ENCODE peak calls at places on chromosomes 7 and 10, in five cellular contexts. One of them, this sample, is unnamed.

GRCh38 chr7:115682507-115682906 is 348.1 kb downstream of the TFEC start:
- DNase-seq in stimulated activated CD4-positive, alpha-beta T cell treated with anti-CD3 and anti-CD28 coated beads, Interleukin-1b, Interleukin-23, amount 100 ng/mL, for 1 hour: no peak
- DNase-seq in ascending aorta: no peak
- DNase-seq in ovary: no peak
- DNase-seq in type B pancreatic cell: no peak
- DNase-seq in this sample: no peak

GRCh38 chr7:28979791-28980190 is 21.7 kb upstream of the TRIL start:
- DNase-seq in stimulated activated CD4-positive, alpha-beta T cell treated with anti-CD3 and anti-CD28 coated beads, Interleukin-1b, Interleukin-23, amount 100 ng/mL, for 1 hour: no peak
- DNase-seq in ascending aorta: no peak
- DNase-seq in ovary: no peak
- DNase-seq in type B pancreatic cell: no peak
- DNase-seq in this sample: no peak

GRCh38 chr10:36597921-36598320 is 527.5 kb upstream of the ANKRD30A start:
- DNase-seq in stimulated activated CD4-positive, alpha-beta T cell treated with anti-CD3 and anti-CD28 coated beads, Interleukin-1b, Interleukin-23, amount 100 ng/mL, for 1 hour: no peak
- DNase-seq in ascending aorta: no peak
- DNase-seq in ovary: no peak
- DNase-seq in type B pancreatic cell: no peak
- DNase-seq in this sample: no peak

GRCh38 chr10:47214520-47214919 is 85.5 kb upstream of the GDF10 start:
- DNase-seq in stimulated activated CD4-positive, alpha-beta T cell treated with anti-CD3 and anti-CD28 coated beads, Interleukin-1b, Interleukin-23, amount 100 ng/mL, for 1 hour: no peak
- DNase-seq in ascending aorta: no peak
- DNase-seq in ovary: no peak
- DNase-seq in type B pancreatic cell: no peak
- DNase-seq in this sample: no peak

GRCh38 chr10:77034795-77035194 is 602.8 kb downstream of the KCNMA1 start:
- DNase-seq in stimulated activated CD4-positive, alpha-beta T cell treated with anti-CD3 and anti-CD28 coated beads, Interleukin-1b, Interleukin-23, amount 100 ng/mL, for 1 hour: no peak
- DNase-seq in ascending aorta: no peak
- DNase-seq in ovary: no peak
- DNase-seq in type B pancreatic cell: no peak
- DNase-seq in this sample: no peak

GRCh38 chr7:23012797-23013714 is 874 bp downstream of the HYCC1 start:
- DNase-seq in stimulated activated CD4-positive, alpha-beta T cell treated with anti-CD3 and anti-CD28 coated beads, Interleukin-1b, Interleukin-23, amount 100 ng/mL, for 1 hour: no peak
- DNase-seq in ascending aorta: peak
- DNase-seq in ovary: peak
- DNase-seq in type B pancreatic cell: no peak
- DNase-seq in this sample: peak

GRCh38 chr10:31147220-31147608 is 115.5 kb upstream of the ZNF438 start:
- DNase-seq in stimulated activated CD4-positive, alpha-beta T cell treated with anti-CD3 and anti-CD28 coated beads, Interleukin-1b, Interleukin-23, amount 100 ng/mL, for 1 hour: no peak
- DNase-seq in ascending aorta: no peak
- DNase-seq in ovary: no peak
- DNase-seq in type B pancreatic cell: no peak
- DNase-seq in this sample: no peak

GRCh38 chr10:112775892-112776679 is 174.0 kb upstream of the TCF7L2 start:
- DNase-seq in stimulated activated CD4-positive, alpha-beta T cell treated with anti-CD3 and anti-CD28 coated beads, Interleukin-1b, Interleukin-23, amount 100 ng/mL, for 1 hour: no peak
- DNase-seq in ascending aorta: no peak
- DNase-seq in ovary: no peak
- DNase-seq in type B pancreatic cell: no peak
- DNase-seq in this sample: no peak

GRCh38 chr7:143318661-143319060 is 2.8 kb downstream of the CLCN1 start:
- DNase-seq in stimulated activated CD4-positive, alpha-beta T cell treated with anti-CD3 and anti-CD28 coated beads, Interleukin-1b, Interleukin-23, amount 100 ng/mL, for 1 hour: no peak
- DNase-seq in ascending aorta: no peak
- DNase-seq in ovary: no peak
- DNase-seq in type B pancreatic cell: no peak
- DNase-seq in this sample: no peak

GRCh38 chr10:44177610-44178009 is 207.3 kb downstream of the CXCL12 start:
- DNase-seq in stimulated activated CD4-positive, alpha-beta T cell treated with anti-CD3 and anti-CD28 coated beads, Interleukin-1b, Interleukin-23, amount 100 ng/mL, for 1 hour: no peak
- DNase-seq in ascending aorta: no peak
- DNase-seq in ovary: no peak
- DNase-seq in type B pancreatic cell: no peak
- DNase-seq in this sample: no peak

GRCh38 chr10:79125092-79125491 is 56.3 kb downstream of the ZMIZ1 start:
- DNase-seq in stimulated activated CD4-positive, alpha-beta T cell treated with anti-CD3 and anti-CD28 coated beads, Interleukin-1b, Interleukin-23, amount 100 ng/mL, for 1 hour: no peak
- DNase-seq in ascending aorta: no peak
- DNase-seq in ovary: no peak
- DNase-seq in type B pancreatic cell: no peak
- DNase-seq in this sample: no peak

GRCh38 chr10:75547391-75548298 is 116.2 kb downstream of the LRMDA start:
- DNase-seq in stimulated activated CD4-positive, alpha-beta T cell treated with anti-CD3 and anti-CD28 coated beads, Interleukin-1b, Interleukin-23, amount 100 ng/mL, for 1 hour: no peak
- DNase-seq in ascending aorta: no peak
- DNase-seq in ovary: no peak
- DNase-seq in type B pancreatic cell: no peak
- DNase-seq in this sample: no peak

GRCh38 chr10:110419265-110419664 is 78.4 kb upstream of the DUSP5 start:
- DNase-seq in stimulated activated CD4-positive, alpha-beta T cell treated with anti-CD3 and anti-CD28 coated beads, Interleukin-1b, Interleukin-23, amount 100 ng/mL, for 1 hour: no peak
- DNase-seq in ascending aorta: no peak
- DNase-seq in ovary: no peak
- DNase-seq in type B pancreatic cell: no peak
- DNase-seq in this sample: no peak

GRCh38 chr7:113635492-113635891 is 283.3 kb downstream of the PPP1R3A start:
- DNase-seq in stimulated activated CD4-positive, alpha-beta T cell treated with anti-CD3 and anti-CD28 coated beads, Interleukin-1b, Interleukin-23, amount 100 ng/mL, for 1 hour: no peak
- DNase-seq in ascending aorta: no peak
- DNase-seq in ovary: no peak
- DNase-seq in type B pancreatic cell: no peak
- DNase-seq in this sample: no peak

GRCh38 chr7:32587431-32587948 is 92.2 kb downstream of the AVL9 start:
- DNase-seq in stimulated activated CD4-positive, alpha-beta T cell treated with anti-CD3 and anti-CD28 coated beads, Interleukin-1b, Interleukin-23, amount 100 ng/mL, for 1 hour: no peak
- DNase-seq in ascending aorta: no peak
- DNase-seq in ovary: peak
- DNase-seq in type B pancreatic cell: no peak
- DNase-seq in this sample: peak

GRCh38 chr10:110481948-110482347 is 15.8 kb upstream of the DUSP5 start:
- DNase-seq in stimulated activated CD4-positive, alpha-beta T cell treated with anti-CD3 and anti-CD28 coated beads, Interleukin-1b, Interleukin-23, amount 100 ng/mL, for 1 hour: no peak
- DNase-seq in ascending aorta: no peak
- DNase-seq in ovary: no peak
- DNase-seq in type B pancreatic cell: no peak
- DNase-seq in this sample: no peak

GRCh38 chr10:110530131-110530831 is 32.6 kb downstream of the DUSP5 start:
- DNase-seq in stimulated activated CD4-positive, alpha-beta T cell treated with anti-CD3 and anti-CD28 coated beads, Interleukin-1b, Interleukin-23, amount 100 ng/mL, for 1 hour: no peak
- DNase-seq in ascending aorta: no peak
- DNase-seq in ovary: peak
- DNase-seq in type B pancreatic cell: peak
- DNase-seq in this sample: no peak

GRCh38 chr7:47669178-47669878 is 87.4 kb upstream of the TNS3 start:
- DNase-seq in stimulated activated CD4-positive, alpha-beta T cell treated with anti-CD3 and anti-CD28 coated beads, Interleukin-1b, Interleukin-23, amount 100 ng/mL, for 1 hour: no peak
- DNase-seq in ascending aorta: peak
- DNase-seq in ovary: peak
- DNase-seq in type B pancreatic cell: no peak
- DNase-seq in this sample: peak

GRCh38 chr10:4051011-4051407 is 266.0 kb upstream of the KLF6 start:
- DNase-seq in stimulated activated CD4-positive, alpha-beta T cell treated with anti-CD3 and anti-CD28 coated beads, Interleukin-1b, Interleukin-23, amount 100 ng/mL, for 1 hour: no peak
- DNase-seq in ascending aorta: peak
- DNase-seq in ovary: peak
- DNase-seq in type B pancreatic cell: no peak
- DNase-seq in this sample: peak

GRCh38 chr7:46432666-46433065 is 511.6 kb upstream of the IGFBP3 start:
- DNase-seq in stimulated activated CD4-positive, alpha-beta T cell treated with anti-CD3 and anti-CD28 coated beads, Interleukin-1b, Interleukin-23, amount 100 ng/mL, for 1 hour: no peak
- DNase-seq in ascending aorta: no peak
- DNase-seq in ovary: no peak
- DNase-seq in type B pancreatic cell: no peak
- DNase-seq in this sample: no peak

GRCh38 chr7:157411580-157411979 is 74.8 kb downstream of the DNAJB6 start:
- DNase-seq in stimulated activated CD4-positive, alpha-beta T cell treated with anti-CD3 and anti-CD28 coated beads, Interleukin-1b, Interleukin-23, amount 100 ng/mL, for 1 hour: no peak
- DNase-seq in ascending aorta: no peak
- DNase-seq in ovary: no peak
- DNase-seq in type B pancreatic cell: no peak
- DNase-seq in this sample: no peak

GRCh38 chr10:118308664-118309063 is 33.5 kb downstream of the FAM204A start:
- DNase-seq in stimulated activated CD4-positive, alpha-beta T cell treated with anti-CD3 and anti-CD28 coated beads, Interleukin-1b, Interleukin-23, amount 100 ng/mL, for 1 hour: no peak
- DNase-seq in ascending aorta: no peak
- DNase-seq in ovary: no peak
- DNase-seq in type B pancreatic cell: no peak
- DNase-seq in this sample: no peak

GRCh38 chr7:5177060-5177459 is 13.0 kb upstream of the WIPI2 start:
- DNase-seq in stimulated activated CD4-positive, alpha-beta T cell treated with anti-CD3 and anti-CD28 coated beads, Interleukin-1b, Interleukin-23, amount 100 ng/mL, for 1 hour: no peak
- DNase-seq in ascending aorta: peak
- DNase-seq in ovary: peak
- DNase-seq in type B pancreatic cell: no peak
- DNase-seq in this sample: peak

GRCh38 chr10:119658274-119658673 is 7.1 kb downstream of the BAG3 start:
- DNase-seq in stimulated activated CD4-positive, alpha-beta T cell treated with anti-CD3 and anti-CD28 coated beads, Interleukin-1b, Interleukin-23, amount 100 ng/mL, for 1 hour: no peak
- DNase-seq in ascending aorta: peak
- DNase-seq in ovary: peak
- DNase-seq in type B pancreatic cell: no peak
- DNase-seq in this sample: peak

GRCh38 chr7:139994356-139994755 is 68.4 kb downstream of the PARP12 start:
- DNase-seq in stimulated activated CD4-positive, alpha-beta T cell treated with anti-CD3 and anti-CD28 coated beads, Interleukin-1b, Interleukin-23, amount 100 ng/mL, for 1 hour: no peak
- DNase-seq in ascending aorta: no peak
- DNase-seq in ovary: no peak
- DNase-seq in type B pancreatic cell: no peak
- DNase-seq in this sample: no peak

GRCh38 chr10:110993024-110993693 is 73.8 kb downstream of the SHOC2 start:
- DNase-seq in stimulated activated CD4-positive, alpha-beta T cell treated with anti-CD3 and anti-CD28 coated beads, Interleukin-1b, Interleukin-23, amount 100 ng/mL, for 1 hour: no peak
- DNase-seq in ascending aorta: no peak
- DNase-seq in ovary: no peak
- DNase-seq in type B pancreatic cell: no peak
- DNase-seq in this sample: no peak

GRCh38 chr7:100835903-100836811 is 8.8 kb upstream of the EPHB4 start:
- DNase-seq in stimulated activated CD4-positive, alpha-beta T cell treated with anti-CD3 and anti-CD28 coated beads, Interleukin-1b, Interleukin-23, amount 100 ng/mL, for 1 hour: no peak
- DNase-seq in ascending aorta: no peak
- DNase-seq in ovary: peak
- DNase-seq in type B pancreatic cell: no peak
- DNase-seq in this sample: no peak

GRCh38 chr7:20474244-20474643 is 141.2 kb upstream of the ABCB5 start:
- DNase-seq in stimulated activated CD4-positive, alpha-beta T cell treated with anti-CD3 and anti-CD28 coated beads, Interleukin-1b, Interleukin-23, amount 100 ng/mL, for 1 hour: no peak
- DNase-seq in ascending aorta: no peak
- DNase-seq in ovary: no peak
- DNase-seq in type B pancreatic cell: no peak
- DNase-seq in this sample: no peak

GRCh38 chr10:14659626-14660196 is 115.0 kb downstream of the FAM107B start:
- DNase-seq in stimulated activated CD4-positive, alpha-beta T cell treated with anti-CD3 and anti-CD28 coated beads, Interleukin-1b, Interleukin-23, amount 100 ng/mL, for 1 hour: no peak
- DNase-seq in ascending aorta: no peak
- DNase-seq in ovary: no peak
- DNase-seq in type B pancreatic cell: no peak
- DNase-seq in this sample: no peak

GRCh38 chr7:105990726-105991465 is 27.8 kb downstream of the CDHR3 start:
- DNase-seq in stimulated activated CD4-positive, alpha-beta T cell treated with anti-CD3 and anti-CD28 coated beads, Interleukin-1b, Interleukin-23, amount 100 ng/mL, for 1 hour: no peak
- DNase-seq in ascending aorta: no peak
- DNase-seq in ovary: peak
- DNase-seq in type B pancreatic cell: no peak
- DNase-seq in this sample: peak

GRCh38 chr10:110631934-110632333 is 12.2 kb upstream of the RBM20 start:
- DNase-seq in stimulated activated CD4-positive, alpha-beta T cell treated with anti-CD3 and anti-CD28 coated beads, Interleukin-1b, Interleukin-23, amount 100 ng/mL, for 1 hour: no peak
- DNase-seq in ascending aorta: no peak
- DNase-seq in ovary: no peak
- DNase-seq in type B pancreatic cell: no peak
- DNase-seq in this sample: no peak

GRCh38 chr10:34124522-34125035 is 690.5 kb downstream of the PARD3 start:
- DNase-seq in stimulated activated CD4-positive, alpha-beta T cell treated with anti-CD3 and anti-CD28 coated beads, Interleukin-1b, Interleukin-23, amount 100 ng/mL, for 1 hour: no peak
- DNase-seq in ascending aorta: no peak
- DNase-seq in ovary: no peak
- DNase-seq in type B pancreatic cell: no peak
- DNase-seq in this sample: no peak

GRCh38 chr7:95105627-95106026 is 198.2 kb downstream of the PPP1R9A start:
- DNase-seq in stimulated activated CD4-positive, alpha-beta T cell treated with anti-CD3 and anti-CD28 coated beads, Interleukin-1b, Interleukin-23, amount 100 ng/mL, for 1 hour: no peak
- DNase-seq in ascending aorta: no peak
- DNase-seq in ovary: no peak
- DNase-seq in type B pancreatic cell: no peak
- DNase-seq in this sample: no peak

GRCh38 chr10:3248526-3249255 is 76.1 kb upstream of the PITRM1 start:
- DNase-seq in stimulated activated CD4-positive, alpha-beta T cell treated with anti-CD3 and anti-CD28 coated beads, Interleukin-1b, Interleukin-23, amount 100 ng/mL, for 1 hour: no peak
- DNase-seq in ascending aorta: peak
- DNase-seq in ovary: no peak
- DNase-seq in type B pancreatic cell: no peak
- DNase-seq in this sample: no peak

GRCh38 chr10:70122742-70123141 is 9.9 kb downstream of the AIFM2 start:
- DNase-seq in stimulated activated CD4-positive, alpha-beta T cell treated with anti-CD3 and anti-CD28 coated beads, Interleukin-1b, Interleukin-23, amount 100 ng/mL, for 1 hour: no peak
- DNase-seq in ascending aorta: no peak
- DNase-seq in ovary: no peak
- DNase-seq in type B pancreatic cell: no peak
- DNase-seq in this sample: no peak

GRCh38 chr10:111299037-111299436 is 222.2 kb downstream of the ADRA2A start:
- DNase-seq in stimulated activated CD4-positive, alpha-beta T cell treated with anti-CD3 and anti-CD28 coated beads, Interleukin-1b, Interleukin-23, amount 100 ng/mL, for 1 hour: no peak
- DNase-seq in ascending aorta: no peak
- DNase-seq in ovary: no peak
- DNase-seq in type B pancreatic cell: no peak
- DNase-seq in this sample: no peak

GRCh38 chr10:79401015-79401921 is 44.2 kb downstream of the ZCCHC24 start:
- DNase-seq in stimulated activated CD4-positive, alpha-beta T cell treated with anti-CD3 and anti-CD28 coated beads, Interleukin-1b, Interleukin-23, amount 100 ng/mL, for 1 hour: no peak
- DNase-seq in ascending aorta: peak
- DNase-seq in ovary: peak
- DNase-seq in type B pancreatic cell: no peak
- DNase-seq in this sample: peak

GRCh38 chr10:129416136-129416530 is 50.9 kb upstream of the MGMT start:
- DNase-seq in stimulated activated CD4-positive, alpha-beta T cell treated with anti-CD3 and anti-CD28 coated beads, Interleukin-1b, Interleukin-23, amount 100 ng/mL, for 1 hour: no peak
- DNase-seq in ascending aorta: no peak
- DNase-seq in ovary: no peak
- DNase-seq in type B pancreatic cell: no peak
- DNase-seq in this sample: no peak

GRCh38 chr10:130808686-130809085 is 502.8 kb downstream of the TCERG1L start:
- DNase-seq in stimulated activated CD4-positive, alpha-beta T cell treated with anti-CD3 and anti-CD28 coated beads, Interleukin-1b, Interleukin-23, amount 100 ng/mL, for 1 hour: no peak
- DNase-seq in ascending aorta: no peak
- DNase-seq in ovary: no peak
- DNase-seq in type B pancreatic cell: peak
- DNase-seq in this sample: no peak

This sample was measured in testis.